ENCODE peak calls at places on chromosomes 13 and 19, in six cellular contexts. One of them, this sample, is unnamed. For H3K4me1, the result is how much of the 10 kb centered on the place peaks cover.

GRCh38 chr13:27018882-27019281 is 152.7 kb downstream of the USP12 start:
- DNase-seq in heart left ventricle: no peak
- DNase-seq in tibial nerve: no peak
- DNase-seq in body of pancreas: no peak
- DNase-seq in testis: no peak
- DNase-seq in breast epithelium: no peak
- DNase-seq in this sample: no peak

GRCh38 chr13:93338030-93338429 is 111.4 kb downstream of the GPC6 start:
- DNase-seq in heart left ventricle: no peak
- DNase-seq in tibial nerve: no peak
- DNase-seq in body of pancreas: no peak
- DNase-seq in testis: no peak
- DNase-seq in breast epithelium: no peak
- DNase-seq in this sample: no peak

GRCh38 chr19:46984077-46985010 is 35.3 kb upstream of the NPAS1 start:
- DNase-seq in heart left ventricle: no peak
- DNase-seq in tibial nerve: peak
- DNase-seq in body of pancreas: no peak
- DNase-seq in testis: no peak
- DNase-seq in breast epithelium: no peak
- DNase-seq in this sample: no peak

GRCh38 chr13:20378721-20379120 is 146.6 kb upstream of the GJB6 start:
- DNase-seq in heart left ventricle: no peak
- DNase-seq in tibial nerve: no peak
- DNase-seq in body of pancreas: no peak
- DNase-seq in testis: no peak
- DNase-seq in breast epithelium: no peak
- DNase-seq in this sample: no peak

GRCh38 chr19:556611-557382 is 12.9 kb downstream of the GZMM start:
- DNase-seq in heart left ventricle: no peak
- DNase-seq in tibial nerve: no peak
- DNase-seq in body of pancreas: no peak
- DNase-seq in testis: no peak
- DNase-seq in breast epithelium: no peak
- DNase-seq in this sample: no peak

GRCh38 chr13:43961909-43962308 is 82.2 kb downstream of the LACC1 start:
- DNase-seq in heart left ventricle: no peak
- DNase-seq in tibial nerve: no peak
- DNase-seq in body of pancreas: no peak
- DNase-seq in testis: no peak
- DNase-seq in breast epithelium: no peak
- DNase-seq in this sample: no peak

GRCh38 chr13:73956101-73956500 is 178.1 kb downstream of the KLF12 start:
- DNase-seq in heart left ventricle: no peak
- DNase-seq in tibial nerve: no peak
- DNase-seq in body of pancreas: no peak
- DNase-seq in testis: no peak
- DNase-seq in breast epithelium: no peak
- DNase-seq in this sample: no peak

GRCh38 chr13:30355405-30355741 is 48.0 kb upstream of the KATNAL1 start:
- DNase-seq in heart left ventricle: no peak
- DNase-seq in tibial nerve: no peak
- DNase-seq in body of pancreas: peak
- DNase-seq in testis: no peak
- DNase-seq in breast epithelium: no peak
- DNase-seq in this sample: no peak

GRCh38 chr19:35767288-35768081 is 7.9 kb upstream of the ARHGAP33 start:
- DNase-seq in heart left ventricle: no peak
- DNase-seq in tibial nerve: no peak
- DNase-seq in body of pancreas: peak
- DNase-seq in testis: peak
- DNase-seq in breast epithelium: no peak
- DNase-seq in this sample: no peak

GRCh38 chr13:26449063-26449848 is 108.2 kb upstream of the WASF3 start:
- DNase-seq in heart left ventricle: no peak
- DNase-seq in tibial nerve: no peak
- DNase-seq in body of pancreas: no peak
- DNase-seq in testis: no peak
- DNase-seq in breast epithelium: no peak
- DNase-seq in this sample: no peak

GRCh38 chr13:95745289-95745688 is 68.3 kb downstream of the DNAJC3 start:
- DNase-seq in heart left ventricle: no peak
- DNase-seq in tibial nerve: no peak
- DNase-seq in body of pancreas: no peak
- DNase-seq in testis: no peak
- DNase-seq in breast epithelium: no peak
- DNase-seq in this sample: no peak

GRCh38 chr13:109254271-109254670 is 532.1 kb downstream of the IRS2 start:
- DNase-seq in heart left ventricle: no peak
- DNase-seq in tibial nerve: no peak
- DNase-seq in body of pancreas: no peak
- DNase-seq in testis: no peak
- DNase-seq in breast epithelium: no peak
- DNase-seq in this sample: no peak

GRCh38 chr13:113116206-113116800 is 6.3 kb upstream of the F10 start:
- DNase-seq in heart left ventricle: no peak
- DNase-seq in tibial nerve: no peak
- DNase-seq in body of pancreas: no peak
- DNase-seq in testis: peak
- DNase-seq in breast epithelium: no peak
- DNase-seq in this sample: no peak

GRCh38 chr13:94667190-94667589 is 45.2 kb downstream of the SOX21 start:
- DNase-seq in heart left ventricle: no peak
- DNase-seq in tibial nerve: no peak
- DNase-seq in body of pancreas: no peak
- DNase-seq in testis: no peak
- DNase-seq in breast epithelium: no peak
- DNase-seq in this sample: no peak

GRCh38 chr19:33813391-33814101 is 16.9 kb downstream of the KCTD15 start:
- DNase-seq in heart left ventricle: no peak
- DNase-seq in tibial nerve: no peak
- DNase-seq in body of pancreas: no peak
- DNase-seq in testis: no peak
- DNase-seq in breast epithelium: no peak
- DNase-seq in this sample: no peak

GRCh38 chr19:36489920-36490415 is 607 bp upstream of the ZNF566 start:
- DNase-seq in heart left ventricle: peak
- DNase-seq in tibial nerve: no peak
- DNase-seq in body of pancreas: peak
- DNase-seq in testis: peak
- DNase-seq in breast epithelium: peak
- DNase-seq in this sample: no peak

GRCh38 chr13:112992931-112993700 is 24.1 kb downstream of the MCF2L start:
- DNase-seq in heart left ventricle: no peak
- DNase-seq in tibial nerve: no peak
- DNase-seq in body of pancreas: no peak
- DNase-seq in testis: no peak
- DNase-seq in breast epithelium: no peak
- DNase-seq in this sample: no peak

GRCh38 chr13:28409648-28410047 is 85.3 kb downstream of the FLT1 start:
- DNase-seq in heart left ventricle: no peak
- DNase-seq in tibial nerve: no peak
- DNase-seq in body of pancreas: no peak
- DNase-seq in testis: no peak
- DNase-seq in breast epithelium: no peak
- DNase-seq in this sample: no peak

GRCh38 chr19:3405261-3405653 is 38.9 kb downstream of the NFIC start:
- DNase-seq in heart left ventricle: no peak
- DNase-seq in tibial nerve: no peak
- DNase-seq in body of pancreas: no peak
- DNase-seq in testis: no peak
- DNase-seq in breast epithelium: no peak
- DNase-seq in this sample: no peak

GRCh38 chr19:3403489-3404323 is 37.3 kb downstream of the NFIC start:
- DNase-seq in heart left ventricle: peak
- DNase-seq in tibial nerve: peak
- DNase-seq in body of pancreas: peak
- DNase-seq in testis: peak
- DNase-seq in breast epithelium: peak
- DNase-seq in this sample: peak

GRCh38 chr19:3402631-3403443 is 36.5 kb downstream of the NFIC start:
- DNase-seq in heart left ventricle: no peak
- DNase-seq in tibial nerve: no peak
- DNase-seq in body of pancreas: no peak
- DNase-seq in testis: no peak
- DNase-seq in breast epithelium: no peak
- DNase-seq in this sample: no peak

GRCh38 chr19:3406571-3407111 is 40.3 kb downstream of the NFIC start:
- DNase-seq in heart left ventricle: no peak
- DNase-seq in tibial nerve: no peak
- DNase-seq in body of pancreas: no peak
- DNase-seq in testis: no peak
- DNase-seq in breast epithelium: no peak
- DNase-seq in this sample: no peak

DNA sequence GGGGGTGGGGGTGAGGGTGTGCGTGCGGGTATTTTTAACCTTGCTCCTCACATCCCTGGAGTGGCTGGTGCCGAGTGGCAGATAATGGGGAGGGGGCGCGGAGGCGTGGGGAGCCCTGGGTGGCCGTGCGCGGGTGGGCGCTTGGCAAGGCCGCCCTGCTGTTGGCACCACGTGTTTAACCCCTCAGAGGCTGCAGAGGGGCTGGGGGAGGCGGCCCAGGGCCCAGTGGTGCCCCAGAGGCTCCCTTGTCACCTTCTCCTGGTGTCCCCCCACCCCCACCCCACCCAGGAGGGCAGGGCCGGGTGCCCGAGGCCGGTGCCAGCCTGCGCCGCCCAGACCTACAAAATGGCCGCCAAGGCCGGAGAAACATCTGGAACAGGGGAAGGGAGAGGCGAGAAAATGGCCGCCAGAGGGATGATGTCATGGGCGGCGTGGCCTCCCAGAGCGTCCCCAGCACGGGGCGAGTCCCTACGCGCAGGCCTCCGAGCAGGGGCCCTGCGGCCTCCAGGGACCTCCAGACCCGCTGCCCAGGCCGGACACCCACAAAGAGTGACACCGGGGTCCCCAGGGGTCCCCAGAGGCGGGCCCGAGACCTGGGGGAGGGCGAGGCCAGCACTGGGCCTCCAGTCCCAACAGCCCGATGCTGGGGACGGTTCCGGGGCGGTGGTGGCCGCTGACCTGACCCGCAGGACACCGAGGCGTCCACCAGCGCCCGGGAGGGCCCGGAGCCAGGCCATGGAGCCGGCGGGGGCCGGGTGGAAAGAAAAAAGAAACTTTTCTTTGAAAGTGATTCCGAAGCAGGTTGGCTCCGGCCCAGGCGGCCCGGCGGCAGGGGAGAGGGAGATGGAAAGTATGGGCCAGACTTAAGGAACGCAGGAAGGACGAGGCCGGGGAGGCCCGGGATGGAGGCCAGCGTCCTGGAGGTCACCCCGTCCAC is 38.2 kb downstream of the NFIC start:
- DNase-seq in heart left ventricle: peak
- DNase-seq in tibial nerve: peak
- DNase-seq in body of pancreas: peak
- DNase-seq in testis: peak
- DNase-seq in breast epithelium: peak
- DNase-seq in this sample: no peak
- TF ChIP-seq POLR2A in heart left ventricle: peak
- TF ChIP-seq POLR2A in tibial nerve: no peak
- TF ChIP-seq POLR2A in body of pancreas: peak
- TF ChIP-seq POLR2A in testis: no peak
- TF ChIP-seq POLR2A in breast epithelium: peak
- TF ChIP-seq POLR2A in this sample: peak

GRCh38 chr19:53944933-53945332 is 17.8 kb upstream of the CACNG8 start:
- DNase-seq in heart left ventricle: no peak
- DNase-seq in tibial nerve: no peak
- DNase-seq in body of pancreas: no peak
- DNase-seq in testis: no peak
- DNase-seq in breast epithelium: no peak
- DNase-seq in this sample: no peak
- H3K4me3 ChIP-seq in heart left ventricle: no peak
- H3K4me3 ChIP-seq in tibial nerve: no peak
- H3K4me3 ChIP-seq in body of pancreas: no peak
- H3K4me3 ChIP-seq in testis: no peak
- H3K4me3 ChIP-seq in breast epithelium: no peak
- H3K4me3 ChIP-seq in this sample: no peak

GRCh38 chr19:38251564-38252051 is 4.6 kb downstream of the PPP1R14A start:
- DNase-seq in heart left ventricle: peak
- DNase-seq in tibial nerve: peak
- DNase-seq in body of pancreas: no peak
- DNase-seq in testis: peak
- DNase-seq in breast epithelium: peak
- DNase-seq in this sample: no peak
- H3K4me1 ChIP-seq in heart left ventricle: half or more
- H3K4me1 ChIP-seq in tibial nerve: half or more
- H3K4me1 ChIP-seq in body of pancreas: under half
- H3K4me1 ChIP-seq in testis: half or more
- H3K4me1 ChIP-seq in breast epithelium: under half
- H3K4me1 ChIP-seq in this sample: under half

GRCh38 chr13:48232420-48233096 is 448 bp upstream of the ITM2B start:
- DNase-seq in heart left ventricle: no peak
- DNase-seq in tibial nerve: no peak
- DNase-seq in body of pancreas: no peak
- DNase-seq in testis: no peak
- DNase-seq in breast epithelium: peak
- DNase-seq in this sample: peak

GRCh38 chr13:48231948-48232347 is 1.1 kb upstream of the ITM2B start:
- DNase-seq in heart left ventricle: no peak
- DNase-seq in tibial nerve: no peak
- DNase-seq in body of pancreas: no peak
- DNase-seq in testis: no peak
- DNase-seq in breast epithelium: no peak
- DNase-seq in this sample: no peak

GRCh38 chr13:48233886-48234488 is 981 bp downstream of the ITM2B start:
- DNase-seq in heart left ventricle: no peak
- DNase-seq in tibial nerve: no peak
- DNase-seq in body of pancreas: no peak
- DNase-seq in testis: peak
- DNase-seq in breast epithelium: no peak
- DNase-seq in this sample: no peak

GRCh38 chr13:48234652-48235099 is 1.7 kb downstream of the ITM2B start:
- DNase-seq in heart left ventricle: no peak
- DNase-seq in tibial nerve: no peak
- DNase-seq in body of pancreas: no peak
- DNase-seq in testis: no peak
- DNase-seq in breast epithelium: no peak
- DNase-seq in this sample: no peak

GRCh38 chr13:48233097-48233885 is at the start of gene ITM2B:
- DNase-seq in heart left ventricle: peak
- DNase-seq in tibial nerve: peak
- DNase-seq in body of pancreas: peak
- DNase-seq in testis: peak
- DNase-seq in breast epithelium: peak
- DNase-seq in this sample: no peak
- TF ChIP-seq POLR2A in heart left ventricle: peak
- TF ChIP-seq POLR2A in tibial nerve: peak
- TF ChIP-seq POLR2A in body of pancreas: peak
- TF ChIP-seq POLR2A in testis: no peak
- TF ChIP-seq POLR2A in breast epithelium: peak
- TF ChIP-seq POLR2A in this sample: peak

GRCh38 chr19:48491793-48492123 is 19.9 kb downstream of the LMTK3 start:
- DNase-seq in heart left ventricle: no peak
- DNase-seq in tibial nerve: no peak
- DNase-seq in body of pancreas: no peak
- DNase-seq in testis: no peak
- DNase-seq in breast epithelium: no peak
- DNase-seq in this sample: no peak
- H3K4me3 ChIP-seq in heart left ventricle: no peak
- H3K4me3 ChIP-seq in tibial nerve: no peak
- H3K4me3 ChIP-seq in body of pancreas: no peak
- H3K4me3 ChIP-seq in testis: no peak
- H3K4me3 ChIP-seq in breast epithelium: no peak
- H3K4me3 ChIP-seq in this sample: no peak

GRCh38 chr19:39819786-39820185 is 14.2 kb downstream of the DYRK1B start:
- DNase-seq in heart left ventricle: no peak
- DNase-seq in tibial nerve: no peak
- DNase-seq in body of pancreas: no peak
- DNase-seq in testis: no peak
- DNase-seq in breast epithelium: no peak
- DNase-seq in this sample: no peak
- H3K4me1 ChIP-seq in heart left ventricle: under half
- H3K4me1 ChIP-seq in tibial nerve: under half
- H3K4me1 ChIP-seq in body of pancreas: under half
- H3K4me1 ChIP-seq in testis: under half
- H3K4me1 ChIP-seq in breast epithelium: under half
- H3K4me1 ChIP-seq in this sample: under half

This sample was measured in vagina.